ENCODE peak calls at places on chromosomes 6 and 20, in seven cellular contexts. One of them, this sample, is unnamed.

GRCh38 chr6:69059413-69059812 is 424.3 kb downstream of the ADGRB3 start:
- DNase-seq in HCT116: no peak
- DNase-seq in SK-N-SH: no peak
- DNase-seq in H1: no peak
- DNase-seq in K562: no peak
- DNase-seq in GM12878: no peak
- DNase-seq in HepG2: no peak
- DNase-seq in this sample: no peak

GRCh38 chr6:19052219-19052618 is 665.1 kb downstream of the RNF144B start:
- DNase-seq in GM12878: no peak
- DNase-seq in HCT116: no peak
- DNase-seq in HepG2: no peak
- DNase-seq in K562: no peak
- DNase-seq in SK-N-SH: no peak
- DNase-seq in H1: no peak
- DNase-seq in this sample: no peak

GRCh38 chr20:10580700-10581099 is 93.1 kb downstream of the JAG1 start:
- DNase-seq in HepG2: no peak
- DNase-seq in K562: no peak
- DNase-seq in SK-N-SH: no peak
- DNase-seq in H1: no peak
- DNase-seq in GM12878: no peak
- DNase-seq in HCT116: no peak
- DNase-seq in this sample: no peak

GRCh38 chr6:107491059-107491609 is 1.2 kb downstream of the SOBP start:
- DNase-seq in HCT116: no peak
- DNase-seq in SK-N-SH: peak; percentile 78
- DNase-seq in HepG2: peak; percentile 27
- DNase-seq in GM12878: no peak
- DNase-seq in K562: no peak
- DNase-seq in H1: peak; percentile 79
- DNase-seq in this sample: no peak

GRCh38 chr6:109491207-109491938 is 8.4 kb upstream of the ZBTB24 start:
- DNase-seq in HepG2: no peak
- DNase-seq in HCT116: no peak
- DNase-seq in GM12878: no peak
- DNase-seq in K562: no peak
- DNase-seq in SK-N-SH: no peak
- DNase-seq in H1: no peak
- DNase-seq in this sample: peak; percentile 8

GRCh38 chr6:161141173-161141572 is 132.7 kb downstream of the AGPAT4 start:
- DNase-seq in HCT116: no peak
- DNase-seq in H1: peak; percentile 34
- DNase-seq in SK-N-SH: no peak
- DNase-seq in GM12878: no peak
- DNase-seq in K562: peak; percentile 57
- DNase-seq in HepG2: no peak
- DNase-seq in this sample: no peak

GRCh38 chr6:25389501-25389900 is 110.3 kb downstream of the CARMIL1 start:
- DNase-seq in HCT116: no peak
- DNase-seq in SK-N-SH: no peak
- DNase-seq in H1: no peak
- DNase-seq in GM12878: no peak
- DNase-seq in K562: no peak
- DNase-seq in HepG2: no peak
- DNase-seq in this sample: no peak

GRCh38 chr20:58399926-58400325 is 10.9 kb downstream of the VAPB start:
- DNase-seq in HCT116: no peak
- DNase-seq in H1: no peak
- DNase-seq in SK-N-SH: no peak
- DNase-seq in K562: no peak
- DNase-seq in HepG2: no peak
- DNase-seq in GM12878: no peak
- DNase-seq in this sample: no peak

GRCh38 chr6:31272856-31273626 is 1.1 kb upstream of the HLA-C start:
- DNase-seq in HCT116: no peak
- DNase-seq in GM12878: no peak
- DNase-seq in K562: no peak
- DNase-seq in SK-N-SH: no peak
- DNase-seq in HepG2: no peak
- DNase-seq in H1: no peak
- DNase-seq in this sample: peak; percentile 9

GRCh38 chr6:159035891-159036290 is 8.9 kb downstream of the TAGAP start:
- DNase-seq in HepG2: no peak
- DNase-seq in K562: no peak
- DNase-seq in GM12878: no peak
- DNase-seq in SK-N-SH: no peak
- DNase-seq in HCT116: no peak
- DNase-seq in H1: no peak
- DNase-seq in this sample: no peak

GRCh38 chr20:64191002-64191401 is 26.8 kb downstream of the MYT1 start:
- DNase-seq in HCT116: no peak
- DNase-seq in H1: no peak
- DNase-seq in K562: no peak
- DNase-seq in SK-N-SH: no peak
- DNase-seq in HepG2: no peak
- DNase-seq in GM12878: no peak
- DNase-seq in this sample: no peak

GRCh38 chr20:57247292-57247975 is 19.0 kb downstream of the BMP7 start:
- DNase-seq in HCT116: no peak
- DNase-seq in GM12878: no peak
- DNase-seq in HepG2: no peak
- DNase-seq in SK-N-SH: no peak
- DNase-seq in H1: no peak
- DNase-seq in K562: no peak
- DNase-seq in this sample: no peak

GRCh38 chr6:152293404-152293803 is 343.8 kb downstream of the SYNE1 start:
- DNase-seq in GM12878: no peak
- DNase-seq in SK-N-SH: peak; percentile 16
- DNase-seq in HCT116: no peak
- DNase-seq in K562: no peak
- DNase-seq in H1: no peak
- DNase-seq in HepG2: no peak
- DNase-seq in this sample: no peak

GRCh38 chr6:21845018-21845417 is 251.5 kb downstream of the SOX4 start:
- DNase-seq in H1: no peak
- DNase-seq in K562: peak; percentile 15
- DNase-seq in SK-N-SH: peak; percentile 27
- DNase-seq in HCT116: no peak
- DNase-seq in GM12878: no peak
- DNase-seq in HepG2: no peak
- DNase-seq in this sample: peak; percentile 9

GRCh38 chr6:36678488-36679042 is at the start of gene CDKN1A:
- DNase-seq in HCT116: peak; percentile 68
- DNase-seq in HepG2: peak; percentile 87
- DNase-seq in SK-N-SH: peak; percentile 92
- DNase-seq in K562: peak; percentile 89
- DNase-seq in H1: peak; percentile 84
- DNase-seq in GM12878: no peak
- DNase-seq in this sample: peak; percentile 64

GRCh38 chr6:134178230-134179044 is 126.0 kb upstream of the SLC2A12 start:
- DNase-seq in GM12878: peak; percentile 53
- DNase-seq in SK-N-SH: peak; percentile 66
- DNase-seq in HCT116: peak; percentile 92
- DNase-seq in K562: peak; percentile 70
- DNase-seq in HepG2: peak; percentile 78
- DNase-seq in H1: peak; percentile 78
- DNase-seq in this sample: peak; percentile 86

GRCh38 chr6:27651371-27651732 is 178.4 kb upstream of the ZNF184 start:
- DNase-seq in GM12878: no peak
- DNase-seq in HCT116: peak; percentile 61
- DNase-seq in SK-N-SH: no peak
- DNase-seq in H1: no peak
- DNase-seq in K562: peak; percentile 68
- DNase-seq in HepG2: no peak
- DNase-seq in this sample: no peak

GRCh38 chr6:100906325-100906724 is 25.2 kb upstream of the ASCC3 start:
- DNase-seq in K562: no peak
- DNase-seq in SK-N-SH: no peak
- DNase-seq in GM12878: no peak
- DNase-seq in H1: no peak
- DNase-seq in HCT116: no peak
- DNase-seq in HepG2: no peak
- DNase-seq in this sample: no peak

GRCh38 chr6:2942916-2943563 is 28.3 kb downstream of the SERPINB6 start:
- DNase-seq in H1: peak; percentile 38
- DNase-seq in K562: no peak
- DNase-seq in SK-N-SH: no peak
- DNase-seq in GM12878: no peak
- DNase-seq in HepG2: no peak
- DNase-seq in HCT116: no peak
- DNase-seq in this sample: no peak

GRCh38 chr20:47272893-47273590 is 83.5 kb downstream of the ZMYND8 start:
- DNase-seq in K562: peak; percentile 66
- DNase-seq in HepG2: peak; percentile 78
- DNase-seq in SK-N-SH: peak; percentile 73
- DNase-seq in HCT116: peak; percentile 52
- DNase-seq in GM12878: peak; percentile 46
- DNase-seq in H1: peak; percentile 57
- DNase-seq in this sample: peak; percentile 75

GRCh38 chr6:4346659-4347333 is 211.4 kb upstream of the ECI2 start:
- DNase-seq in HepG2: no peak
- DNase-seq in H1: no peak
- DNase-seq in K562: no peak
- DNase-seq in HCT116: no peak
- DNase-seq in GM12878: no peak
- DNase-seq in SK-N-SH: no peak
- DNase-seq in this sample: peak; percentile 35

GRCh38 chr6:102216232-102216631 is 822.7 kb downstream of the GRIK2 start:
- DNase-seq in K562: no peak
- DNase-seq in HepG2: no peak
- DNase-seq in H1: no peak
- DNase-seq in HCT116: no peak
- DNase-seq in SK-N-SH: no peak
- DNase-seq in GM12878: no peak
- DNase-seq in this sample: no peak
- TF ChIP-seq JUND in K562: no peak
- TF ChIP-seq JUND in HepG2: no peak
- TF ChIP-seq JUND in H1: no peak
- TF ChIP-seq JUND in HCT116: no peak
- TF ChIP-seq JUND in SK-N-SH: no peak
- TF ChIP-seq JUND in GM12878: no peak
- TF ChIP-seq JUND in this sample: no peak

DNA sequence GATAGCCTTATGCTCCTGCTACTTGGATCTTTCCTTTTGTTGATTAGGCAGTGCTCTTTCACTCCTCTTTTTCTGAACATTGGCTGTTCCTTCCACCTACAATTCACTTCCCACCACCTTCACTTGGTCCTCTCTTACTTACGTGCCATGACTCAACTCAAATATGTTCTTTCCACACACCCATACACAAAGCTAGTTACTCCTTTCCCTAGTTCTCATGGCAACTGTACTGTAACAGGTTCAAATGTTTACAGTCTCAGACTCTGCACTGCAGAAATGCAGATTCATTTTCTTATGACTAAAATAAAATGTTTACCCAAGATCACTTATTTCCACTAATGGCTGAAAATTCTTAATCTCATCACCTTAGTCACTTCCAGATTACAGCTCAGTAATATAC is 174.0 kb upstream of the TSHZ2 start:
- DNase-seq in SK-N-SH: no peak
- DNase-seq in HCT116: no peak
- DNase-seq in H1: no peak
- DNase-seq in HepG2: no peak
- DNase-seq in GM12878: no peak
- DNase-seq in K562: no peak
- DNase-seq in this sample: no peak
- TF ChIP-seq JUND in SK-N-SH: no peak
- TF ChIP-seq JUND in HCT116: no peak
- TF ChIP-seq JUND in H1: no peak
- TF ChIP-seq JUND in HepG2: no peak
- TF ChIP-seq JUND in GM12878: no peak
- TF ChIP-seq JUND in K562: no peak
- TF ChIP-seq JUND in this sample: no peak

DNA sequence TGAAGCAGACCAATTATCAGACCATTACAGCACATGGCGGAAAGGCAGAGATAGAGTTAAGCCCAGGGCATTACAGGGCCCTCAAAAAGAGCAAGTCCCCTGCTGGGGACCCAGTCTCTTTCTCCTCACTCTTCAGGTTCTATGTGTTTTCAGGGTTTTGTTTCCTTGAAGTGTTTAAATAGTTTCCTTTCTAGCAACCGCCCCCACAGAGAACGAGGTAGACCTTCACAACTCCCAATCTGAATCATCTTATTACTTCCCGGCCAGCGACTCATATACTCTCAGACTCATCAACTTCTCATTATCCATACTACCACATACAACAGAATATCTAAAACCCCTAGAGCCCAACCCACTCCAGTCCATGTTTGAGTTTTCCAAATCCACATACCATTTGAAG is 526.6 kb upstream of the ARID1B start:
- DNase-seq in GM12878: no peak
- DNase-seq in K562: no peak
- DNase-seq in H1: no peak
- DNase-seq in HepG2: no peak
- DNase-seq in HCT116: no peak
- DNase-seq in SK-N-SH: no peak
- DNase-seq in this sample: no peak
- TF ChIP-seq JUND in GM12878: no peak
- TF ChIP-seq JUND in K562: no peak
- TF ChIP-seq JUND in H1: no peak
- TF ChIP-seq JUND in HepG2: no peak
- TF ChIP-seq JUND in HCT116: no peak
- TF ChIP-seq JUND in SK-N-SH: no peak
- TF ChIP-seq JUND in this sample: no peak

GRCh38 chr6:6840831-6841263 is 252.3 kb downstream of the LY86 start:
- DNase-seq in SK-N-SH: no peak
- DNase-seq in HCT116: no peak
- DNase-seq in H1: no peak
- DNase-seq in K562: no peak
- DNase-seq in GM12878: no peak
- DNase-seq in HepG2: no peak
- DNase-seq in this sample: no peak

GRCh38 chr6:6843777-6844176 is 255.3 kb downstream of the LY86 start:
- DNase-seq in SK-N-SH: no peak
- DNase-seq in HepG2: no peak
- DNase-seq in K562: no peak
- DNase-seq in H1: no peak
- DNase-seq in HCT116: no peak
- DNase-seq in GM12878: no peak
- DNase-seq in this sample: no peak

GRCh38 chr6:6842301-6842700 is 253.8 kb downstream of the LY86 start:
- DNase-seq in H1: no peak
- DNase-seq in HCT116: no peak
- DNase-seq in GM12878: no peak
- DNase-seq in HepG2: no peak
- DNase-seq in SK-N-SH: no peak
- DNase-seq in K562: no peak
- DNase-seq in this sample: no peak

GRCh38 chr6:6843057-6843627 is 254.6 kb downstream of the LY86 start:
- DNase-seq in H1: no peak
- DNase-seq in K562: no peak
- DNase-seq in GM12878: no peak
- DNase-seq in SK-N-SH: no peak
- DNase-seq in HCT116: no peak
- DNase-seq in HepG2: no peak
- DNase-seq in this sample: no peak

DNA sequence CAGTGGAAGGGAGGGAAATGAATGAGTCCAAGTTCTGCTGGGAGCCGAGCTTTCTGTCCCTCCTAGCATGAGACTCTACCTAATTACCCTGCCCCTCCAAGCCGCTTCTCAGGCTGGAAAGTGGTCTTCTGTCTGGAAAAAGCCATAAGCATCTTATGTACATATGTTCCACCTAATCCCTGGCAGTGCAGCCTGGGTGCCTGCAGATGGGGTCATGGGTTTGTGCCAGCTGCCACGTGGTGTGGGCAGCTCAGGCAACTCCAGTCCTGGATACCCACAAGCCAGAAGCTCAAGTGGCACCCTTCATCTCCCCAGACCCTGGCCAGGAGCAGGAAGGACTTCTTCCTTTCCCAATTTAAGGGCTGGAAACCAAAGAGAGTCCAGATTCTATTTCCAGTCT is 253.1 kb downstream of the LY86 start:
- DNase-seq in K562: no peak
- DNase-seq in HCT116: no peak
- DNase-seq in GM12878: no peak
- DNase-seq in H1: no peak
- DNase-seq in SK-N-SH: no peak
- DNase-seq in HepG2: no peak
- DNase-seq in this sample: no peak
- TF ChIP-seq JUND in K562: no peak
- TF ChIP-seq JUND in HCT116: no peak
- TF ChIP-seq JUND in GM12878: no peak
- TF ChIP-seq JUND in H1: no peak
- TF ChIP-seq JUND in SK-N-SH: no peak
- TF ChIP-seq JUND in HepG2: no peak
- TF ChIP-seq JUND in this sample: no peak

This sample was measured in T47D.